ENCODE peak calls at places on chromosome 1, in four cellular contexts. O is activated T-cell treated with anti-CD3 and anti-CD28 coated beads for 4 hours; Y is activated CD8-positive, alpha-beta memory T cell treated with anti-CD3 and anti-CD28 coated beads for 48 hours; W is T-helper 9 cell. N is an unnamed sample.
A peak's percentile ranks its signal among the peaks of the same experiment; 100 is the strongest.

GRCh38 chr1:29478879-29479278 is 242.6 kb downstream of the PTPRU start:
- DNase-seq in O (no peak), W (no peak), Y (no peak), N (no peak)

GRCh38 chr1:112393634-112393976 is 2.4 kb upstream of the CTTNBP2NL start:
- DNase-seq in W (no peak), O (no peak), Y (no peak), N (no peak)

GRCh38 chr1:184483101-184483813 is 96.4 kb downstream of the C1orf21 start:
- DNase-seq in O (no peak), Y (no peak), W (no peak), N (no peak)

GRCh38 chr1:33784876-33785275 is 79.0 kb upstream of the HMGB4 start:
- DNase-seq in Y (no peak), W (no peak), O (no peak), N (no peak)

GRCh38 chr1:83583351-83584014 is 415.4 kb downstream of the TTLL7 start:
- DNase-seq in Y (no peak), O (peak; percentile 8), W (peak; percentile 1), N (no peak)

GRCh38 chr1:43978551-43979260 is at the start of gene B4GALT2:
- DNase-seq in W (peak; percentile 25), O (no peak), Y (peak; percentile 38), N (no peak)

GRCh38 chr1:101200513-101200912 is 36.3 kb upstream of the S1PR1 start:
- DNase-seq in O (no peak), Y (no peak), W (no peak), N (no peak)

GRCh38 chr1:8349961-8350360 is 32.0 kb downstream of the SLC45A1 start:
- DNase-seq in W (no peak), O (no peak), Y (no peak), N (no peak)

GRCh38 chr1:202056644-202057334 is 46.4 kb downstream of the ELF3 start:
- DNase-seq in Y (no peak), W (no peak), O (no peak), N (no peak)

GRCh38 chr1:246532519-246532918 is 25.4 kb upstream of the SMYD3 start:
- DNase-seq in O (no peak), W (no peak), Y (no peak), N (no peak)

GRCh38 chr1:64766385-64766784 is 21.5 kb downstream of the RAVER2 start:
- DNase-seq in W (no peak), O (no peak), Y (no peak), N (no peak)

GRCh38 chr1:155080250-155081228 is 1.9 kb downstream of the EFNA3 start:
- DNase-seq in Y (no peak), O (no peak), W (no peak), N (no peak)